ENCODE peak calls at places on chromosomes 7 and 10, in eight cellular contexts. R is PC-9, S is esophagus squamous epithelium, K is colonic mucosa, G is ovary, I is fibroblast of lung, F is stomach, A is heart left ventricle. C is an unnamed sample. For H3K27me3, the result is how much of the 10 kb centered on the place peaks cover.

GRCh38 chr7:135204271-135204872 is 7.0 kb downstream of the WDR91 start:
- DNase-seq in R (no peak), S (no peak), K (no peak), G (peak), I (peak), F (no peak), A (no peak), C (no peak)

GRCh38 chr7:103540986-103541385 is 95.0 kb upstream of the SLC26A5 start:
- DNase-seq in R (no peak), S (no peak), K (no peak), G (no peak), I (peak), F (peak), A (peak), C (peak)

GRCh38 chr10:32207544-32207943 is 139.4 kb downstream of the EPC1 start:
- DNase-seq in R (peak), S (no peak), K (peak), G (no peak), I (peak), F (peak), A (peak), C (peak)

GRCh38 chr7:151063212-151063561 is 3.8 kb downstream of the SLC4A2 start:
- DNase-seq in R (peak), S (no peak), K (peak), G (no peak), I (peak), F (no peak), A (no peak), C (no peak)

GRCh38 chr7:79512269-79512668 is 58.8 kb upstream of the MAGI2 start:
- DNase-seq in R (no peak), S (no peak), K (no peak), G (no peak), I (no peak), F (no peak), A (no peak), C (no peak)

GRCh38 chr10:131170042-131170983 is 141.2 kb downstream of the TCERG1L start:
- DNase-seq in R (no peak), S (no peak), K (no peak), G (no peak), I (no peak), F (peak), A (no peak), C (no peak)

GRCh38 chr10:128476845-128477244 is 350.6 kb upstream of the MKI67 start:
- DNase-seq in R (no peak), S (no peak), K (no peak), G (no peak), I (no peak), F (no peak), A (no peak), C (no peak)

GRCh38 chr10:45809829-45810228 is 37.5 kb downstream of the AGAP4 start:
- DNase-seq in R (no peak), S (no peak), K (no peak), G (no peak), I (no peak), F (no peak), A (no peak), C (no peak)

GRCh38 chr7:50598455-50599343 is 33.5 kb upstream of the DDC start:
- DNase-seq in R (no peak), S (no peak), K (no peak), G (no peak), I (no peak), F (no peak), A (no peak), C (no peak)

GRCh38 chr7:13982940-13983677 is 6.4 kb downstream of the ETV1 start:
- DNase-seq in R (no peak), S (no peak), K (no peak), G (no peak), I (peak), F (no peak), A (no peak), C (no peak)

GRCh38 chr10:44033008-44033407 is 351.9 kb downstream of the CXCL12 start:
- DNase-seq in R (no peak), S (no peak), K (no peak), G (no peak), I (peak), F (no peak), A (no peak), C (no peak)

GRCh38 chr7:4527988-4528641 is 154.0 kb upstream of the FOXK1 start:
- DNase-seq in R (no peak), S (no peak), K (no peak), G (no peak), I (no peak), F (no peak), A (no peak), C (no peak)

GRCh38 chr10:111973306-111973705 is 210.3 kb downstream of the GPAM start:
- DNase-seq in R (no peak), S (no peak), K (no peak), G (no peak), I (no peak), F (no peak), A (no peak), C (no peak)

GRCh38 chr10:89426230-89426868 is 12.0 kb downstream of the IFIT5 start:
- DNase-seq in R (peak), S (no peak), K (no peak), G (no peak), I (peak), F (no peak), A (no peak), C (no peak)

GRCh38 chr7:34357068-34357467 is 300.9 kb upstream of the NPSR1 start:
- DNase-seq in R (no peak), S (no peak), K (no peak), G (no peak), I (peak), F (no peak), A (no peak), C (no peak)

GRCh38 chr10:112124859-112125258 is 58.7 kb downstream of the GPAM start:
- DNase-seq in R (no peak), S (no peak), K (no peak), G (no peak), I (no peak), F (no peak), A (no peak), C (no peak)

GRCh38 chr7:134693256-134693655 is 46.6 kb downstream of the BPGM start:
- DNase-seq in R (no peak), S (no peak), K (no peak), G (no peak), I (peak), F (no peak), A (no peak), C (peak)

GRCh38 chr7:116429986-116430619 is 69.4 kb upstream of the CAV2 start:
- DNase-seq in R (no peak), S (no peak), K (no peak), G (no peak), I (no peak), F (no peak), A (no peak), C (no peak)

GRCh38 chr10:70106958-70107791 is 25.4 kb downstream of the AIFM2 start:
- DNase-seq in R (no peak), S (no peak), K (no peak), G (no peak), I (peak), F (no peak), A (no peak), C (no peak)

GRCh38 chr7:92586403-92586802 is 3.8 kb downstream of the FAM133B start:
- DNase-seq in R (no peak), S (no peak), K (no peak), G (no peak), I (peak), F (no peak), A (no peak), C (no peak)

GRCh38 chr10:115941247-115941840 is 331.7 kb downstream of the GFRA1 start:
- DNase-seq in R (no peak), S (no peak), K (no peak), G (no peak), I (no peak), F (no peak), A (no peak), C (no peak)

GRCh38 chr10:119007211-119007574 is 22.3 kb upstream of the NANOS1 start:
- DNase-seq in R (no peak), S (no peak), K (no peak), G (no peak), I (no peak), F (no peak), A (no peak), C (no peak)

GRCh38 chr7:161786-162185 is 30.6 kb upstream of the FAM20C start:
- DNase-seq in R (no peak), S (no peak), K (no peak), G (no peak), I (no peak), F (no peak), A (no peak), C (peak)

GRCh38 chr7:162583-163297 is 29.6 kb upstream of the FAM20C start:
- DNase-seq in R (no peak), S (no peak), K (peak), G (no peak), I (no peak), F (no peak), A (no peak), C (peak)

GRCh38 chr7:163298-163695 is 29.1 kb upstream of the FAM20C start:
- DNase-seq in R (no peak), S (no peak), K (peak), G (no peak), I (no peak), F (no peak), A (no peak), C (peak)

GRCh38 chr7:159370-160270 is 32.8 kb upstream of the FAM20C start:
- DNase-seq in R (no peak), S (no peak), K (no peak), G (no peak), I (no peak), F (no peak), A (no peak), C (peak)

GRCh38 chr7:160958-161725 is 31.2 kb upstream of the FAM20C start:
- DNase-seq in R (no peak), S (no peak), K (peak), G (no peak), I (no peak), F (no peak), A (no peak), C (peak)
- H3K27me3 ChIP-seq in R (under half), S (under half), K (under half), G (under half), I (under half), F (under half), A (under half), C (under half)

GRCh38 chr7:87223666-87224065 is 4.1 kb upstream of the TMEM243 start:
- DNase-seq in R (no peak), S (no peak), K (no peak), G (no peak), I (no peak), F (no peak), A (no peak), C (no peak)

GRCh38 chr7:87226495-87226894 is 7.0 kb upstream of the TMEM243 start:
- DNase-seq in R (no peak), S (no peak), K (no peak), G (no peak), I (no peak), F (no peak), A (no peak), C (no peak)

GRCh38 chr7:87220026-87220733 is 648 bp upstream of the TMEM243 start:
- DNase-seq in R (peak), S (no peak), K (peak), G (peak), I (peak), F (peak), A (peak), C (peak)

GRCh38 chr7:87220734-87221215 is 1.2 kb upstream of the TMEM243 start:
- DNase-seq in R (no peak), S (no peak), K (peak), G (no peak), I (peak), F (no peak), A (no peak), C (no peak)

GRCh38 chr7:87225696-87226095 is 6.2 kb upstream of the TMEM243 start:
- DNase-seq in R (no peak), S (no peak), K (no peak), G (no peak), I (peak), F (no peak), A (no peak), C (no peak)
- H3K27me3 ChIP-seq in R (under half), S (under half), K (under half), G (under half), I (under half), F (under half), A (under half), C (under half)

DNA sequence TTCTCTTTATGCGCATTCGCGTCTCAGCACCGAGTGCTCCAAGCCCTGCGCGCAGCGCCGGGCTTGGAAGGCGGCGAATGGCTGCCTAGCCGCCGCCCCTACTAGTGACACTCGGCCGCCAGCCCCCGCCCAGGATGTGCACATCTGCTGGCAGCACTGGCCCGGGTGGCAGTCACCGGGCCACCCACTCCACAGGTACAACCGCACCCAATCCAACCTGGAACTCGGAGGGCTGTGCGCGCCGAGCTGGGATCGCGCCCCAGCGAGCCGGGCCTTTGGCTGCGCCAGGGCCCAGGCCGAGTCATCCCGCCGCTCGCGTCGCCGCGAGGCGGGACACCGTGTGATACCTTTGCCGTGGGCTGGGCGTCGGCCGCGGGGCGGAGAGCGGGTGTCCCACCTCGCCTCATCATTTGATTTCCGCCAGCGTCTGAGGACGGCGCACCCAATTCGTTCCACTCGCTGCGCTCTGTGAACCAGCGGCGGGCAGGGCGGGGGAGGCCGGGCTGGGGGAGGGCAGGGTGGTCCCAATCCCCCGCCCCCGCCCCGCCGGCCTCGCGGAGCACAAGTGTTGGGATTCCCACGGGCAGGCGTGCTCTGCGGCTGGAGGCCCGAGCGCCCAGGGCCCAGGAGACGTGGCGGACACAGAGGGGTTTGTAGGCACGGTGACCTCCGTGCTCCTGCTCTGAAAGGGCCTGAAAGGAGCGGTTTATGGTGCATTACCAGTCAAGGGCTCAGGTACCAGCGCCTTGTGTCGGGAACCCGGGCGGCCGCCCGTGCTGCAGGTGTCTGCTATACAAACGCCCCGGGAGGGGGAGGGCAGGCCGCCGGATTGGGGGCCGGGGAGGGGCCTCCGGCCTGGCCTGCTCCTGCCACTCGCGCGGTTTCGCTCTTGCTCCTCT is 17.8 kb upstream of the PTF1A start:
- DNase-seq in R (no peak), S (no peak), K (no peak), G (no peak), I (no peak), F (no peak), A (no peak), C (no peak)
- H3K27me3 ChIP-seq in R (under half), S (half or more), K (under half), G (under half), I (under half), F (half or more), A (half or more), C (under half)

GRCh38 chr7:104793066-104793465 is 220.9 kb upstream of the KMT2E start:
- DNase-seq in R (no peak), S (no peak), K (no peak), G (no peak), I (no peak), F (no peak), A (no peak), C (no peak)

GRCh38 chr7:104794154-104794553 is 219.9 kb upstream of the KMT2E start:
- DNase-seq in R (no peak), S (no peak), K (no peak), G (no peak), I (no peak), F (no peak), A (no peak), C (no peak)

GRCh38 chr7:104789780-104790179 is 224.2 kb upstream of the KMT2E start:
- DNase-seq in R (no peak), S (no peak), K (no peak), G (no peak), I (no peak), F (no peak), A (no peak), C (no peak)

GRCh38 chr7:104791065-104791464 is 222.9 kb upstream of the KMT2E start:
- DNase-seq in R (no peak), S (no peak), K (no peak), G (no peak), I (peak), F (no peak), A (no peak), C (no peak)

GRCh38 chr7:104790440-104790839 is 223.6 kb upstream of the KMT2E start:
- DNase-seq in R (no peak), S (no peak), K (no peak), G (no peak), I (no peak), F (no peak), A (no peak), C (no peak)
- H3K27me3 ChIP-seq in R (under half), S (under half), K (under half), G (under half), I (under half), F (under half), A (under half), C (under half)

GRCh38 chr7:155441856-155442255 is 16.1 kb upstream of the EN2 start:
- DNase-seq in R (no peak), S (no peak), K (no peak), G (no peak), I (no peak), F (no peak), A (no peak), C (no peak)

GRCh38 chr7:155440018-155440410 is 17.9 kb upstream of the EN2 start:
- DNase-seq in R (no peak), S (no peak), K (no peak), G (no peak), I (no peak), F (no peak), A (no peak), C (no peak)

GRCh38 chr7:155437836-155438235 is 20.1 kb upstream of the EN2 start:
- DNase-seq in R (no peak), S (no peak), K (no peak), G (no peak), I (no peak), F (no peak), A (no peak), C (no peak)

GRCh38 chr7:155438778-155439177 is 19.2 kb upstream of the EN2 start:
- DNase-seq in R (no peak), S (no peak), K (no peak), G (no peak), I (no peak), F (no peak), A (no peak), C (no peak)

GRCh38 chr7:155439311-155440017 is 18.5 kb upstream of the EN2 start:
- DNase-seq in R (no peak), S (no peak), K (no peak), G (no peak), I (no peak), F (no peak), A (no peak), C (peak)
- H3K27me3 ChIP-seq in R (half or more), S (half or more), K (under half), G (under half), I (under half), F (half or more), A (half or more), C (under half)